ENCODE peak calls at places on chromosomes 7 and 10, in seven cellular contexts. S is kidney; I is brain microvascular endothelial cell; Y is CD4-positive, alpha-beta T cell; K is choroid plexus epithelial cell; U is HL-60; L is RWPE1. O is an unnamed sample.

GRCh38 chr7:144830024-144830785 is 5.6 kb downstream of the TPK1 start:
- DNase-seq in S (no peak), I (no peak), Y (no peak), K (no peak), U (no peak), L (no peak), O (no peak)

GRCh38 chr7:28955356-28955722 is 2.8 kb downstream of the TRIL start:
- DNase-seq in S (peak), I (no peak), Y (no peak), K (no peak), U (no peak), L (no peak), O (no peak)

GRCh38 chr7:32941996-32942782 is 15.1 kb upstream of the FKBP9 start:
- DNase-seq in S (peak), I (peak), Y (peak), K (peak), U (peak), L (peak), O (peak)

GRCh38 chr10:102102421-102102820 is 17.7 kb downstream of the LDB1 start:
- DNase-seq in S (no peak), I (no peak), Y (no peak), K (no peak), U (no peak), L (no peak), O (no peak)

GRCh38 chr7:65489260-65489767 is 115.7 kb downstream of the ZNF92 start:
- DNase-seq in S (no peak), I (no peak), Y (no peak), K (no peak), U (no peak), L (no peak), O (no peak)

GRCh38 chr10:98676895-98677294 is 230.2 kb upstream of the HPS1 start:
- DNase-seq in S (no peak), I (no peak), Y (no peak), K (no peak), U (no peak), L (no peak), O (no peak)

GRCh38 chr10:69703766-69704191 is 73.7 kb downstream of the FAM241B start:
- DNase-seq in S (no peak), I (peak), Y (no peak), K (peak), U (peak), L (peak), O (peak)

GRCh38 chr10:83522456-83522855 is 616.9 kb upstream of the GHITM start:
- DNase-seq in S (no peak), I (no peak), Y (no peak), K (no peak), U (no peak), L (no peak), O (no peak)

GRCh38 chr7:76272872-76273271 is 29.6 kb upstream of the HSPB1 start:
- DNase-seq in S (no peak), I (no peak), Y (no peak), K (no peak), U (no peak), L (no peak), O (no peak)

GRCh38 chr7:108284349-108285017 is 154.3 kb upstream of the LAMB4 start:
- DNase-seq in S (no peak), I (no peak), Y (no peak), K (no peak), U (no peak), L (no peak), O (no peak)

GRCh38 chr10:129755075-129756020 is 208.7 kb downstream of the EBF3 start:
- DNase-seq in S (peak), I (no peak), Y (no peak), K (no peak), U (no peak), L (no peak), O (no peak)

GRCh38 chr10:3265081-3265480 is 92.5 kb upstream of the PITRM1 start:
- DNase-seq in S (no peak), I (peak), Y (no peak), K (no peak), U (no peak), L (peak), O (peak)

GRCh38 chr7:92685146-92686042 is 95.2 kb upstream of the FAM133B start:
- DNase-seq in S (no peak), I (no peak), Y (peak), K (no peak), U (no peak), L (no peak), O (no peak)

GRCh38 chr10:16835223-16835622 is 18.0 kb upstream of the RSU1 start:
- DNase-seq in S (no peak), I (no peak), Y (peak), K (no peak), U (no peak), L (no peak), O (peak)

GRCh38 chr10:103154464-103155299 is 38.4 kb downstream of the NT5C2 start:
- DNase-seq in S (no peak), I (no peak), Y (no peak), K (peak), U (no peak), L (no peak), O (no peak)

GRCh38 chr7:15921576-15921975 is 235.1 kb upstream of the MEOX2 start:
- DNase-seq in S (no peak), I (peak), Y (no peak), K (peak), U (no peak), L (peak), O (no peak)

GRCh38 chr10:58531084-58531695 is 18.5 kb downstream of the BICC1 start:
- DNase-seq in S (no peak), I (peak), Y (no peak), K (peak), U (peak), L (peak), O (peak)

GRCh38 chr7:68730194-68730593 is 868.1 kb upstream of the AUTS2 start:
- DNase-seq in S (no peak), I (no peak), Y (no peak), K (no peak), U (no peak), L (no peak), O (no peak)

GRCh38 chr7:22724861-22725260 is 2.1 kb upstream of the IL6 start:
- DNase-seq in S (no peak), I (no peak), Y (no peak), K (no peak), U (no peak), L (no peak), O (no peak)

GRCh38 chr7:14229047-14229446 is 239.6 kb upstream of the ETV1 start:
- DNase-seq in S (no peak), I (no peak), Y (no peak), K (no peak), U (no peak), L (no peak), O (peak)

DNA sequence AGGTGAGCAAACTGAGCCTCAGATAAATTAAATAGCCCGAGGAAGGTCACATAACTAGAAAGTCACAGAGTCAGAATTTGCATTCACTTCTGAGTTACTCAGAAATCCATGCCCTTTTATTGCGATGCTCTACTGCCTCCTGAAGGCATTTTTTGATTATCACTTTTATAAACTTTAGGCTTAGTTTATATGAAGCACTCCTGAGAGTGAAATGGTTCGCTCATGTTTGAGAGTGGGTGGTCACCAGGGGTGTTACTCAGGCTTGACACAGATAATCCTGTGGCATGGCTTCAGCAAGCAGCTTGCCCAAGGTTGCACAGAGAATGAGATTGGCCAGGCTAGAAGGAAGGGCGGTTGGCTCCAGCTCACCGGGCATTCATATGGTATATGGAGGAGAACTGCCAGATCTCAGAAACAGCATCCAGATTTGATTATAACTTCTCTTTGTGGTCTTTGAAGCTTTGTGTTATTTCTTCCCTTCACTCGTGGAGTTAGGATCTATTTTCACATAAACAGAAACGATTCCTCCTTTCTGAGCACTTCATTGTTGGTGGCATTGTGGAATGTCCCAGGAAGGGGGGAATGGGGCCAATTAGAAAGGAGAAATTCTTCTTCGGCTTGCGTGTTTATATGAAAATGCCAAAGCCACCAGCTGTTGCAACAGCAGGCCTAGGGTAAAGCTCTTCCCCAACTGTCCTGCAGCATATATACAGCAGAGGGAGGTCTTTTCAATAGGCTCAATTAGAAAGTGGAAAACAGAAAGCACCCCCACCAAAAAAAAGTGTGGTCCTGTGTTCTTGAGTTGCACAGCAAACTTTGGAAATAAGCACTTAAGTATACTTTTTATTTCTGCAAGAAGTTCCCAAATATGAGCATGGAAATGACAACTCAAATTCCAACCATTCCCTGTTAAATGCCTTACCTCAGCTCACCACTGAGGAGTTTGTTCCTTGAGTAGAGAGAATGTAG is 628.8 kb downstream of the SUGCT start:
- DNase-seq in S (no peak), I (peak), Y (no peak), K (peak), U (no peak), L (no peak), O (peak)
- TF ChIP-seq CTCF in S (no peak), I (peak), Y (no peak), K (peak), U (no peak), L (no peak), O (peak)

GRCh38 chr7:42876182-42877068 is 35.4 kb downstream of the C7orf25 start:
- DNase-seq in S (no peak), I (peak), Y (peak), K (peak), U (peak), L (peak), O (peak)
- TF ChIP-seq CTCF in S (peak), I (peak), Y (peak), K (peak), U (peak), L (peak), O (peak)

DNA sequence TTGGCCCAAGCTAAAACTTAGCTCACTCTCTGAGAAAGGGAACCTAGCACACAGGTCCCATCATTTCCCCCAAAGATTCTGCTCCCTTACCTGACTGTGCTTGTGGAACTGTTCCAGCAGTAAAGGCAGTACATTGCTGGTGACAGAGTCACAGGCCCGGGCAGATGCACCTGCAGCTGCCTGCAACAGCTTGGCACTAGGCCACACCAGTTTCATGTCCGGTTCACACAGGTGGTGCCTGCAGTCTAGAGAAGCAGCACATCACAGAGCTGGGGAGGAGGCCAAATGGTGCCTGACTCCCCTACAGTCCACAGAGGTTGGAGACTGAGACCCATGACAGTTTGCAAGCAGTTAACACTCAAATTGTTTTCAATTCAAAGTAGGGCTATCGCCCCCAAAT is 22.2 kb downstream of the ZDHHC16 start:
- DNase-seq in S (no peak), I (no peak), Y (no peak), K (no peak), U (no peak), L (peak), O (peak)
- TF ChIP-seq CTCF in S (no peak), I (no peak), Y (no peak), K (no peak), U (no peak), L (no peak), O (no peak)

GRCh38 chr7:44498230-44498954 is 7.9 kb upstream of the NUDCD3 start:
- DNase-seq in S (no peak), I (no peak), Y (no peak), K (no peak), U (no peak), L (no peak), O (no peak)

GRCh38 chr7:44496385-44496784 is 5.9 kb upstream of the NUDCD3 start:
- DNase-seq in S (no peak), I (no peak), Y (no peak), K (no peak), U (no peak), L (no peak), O (no peak)

GRCh38 chr7:44494960-44495359 is 4.5 kb upstream of the NUDCD3 start:
- DNase-seq in S (no peak), I (no peak), Y (no peak), K (no peak), U (no peak), L (no peak), O (no peak)

GRCh38 chr7:44497151-44498013 is 6.9 kb upstream of the NUDCD3 start:
- DNase-seq in S (no peak), I (no peak), Y (no peak), K (no peak), U (no peak), L (no peak), O (no peak)
- TF ChIP-seq CTCF in S (no peak), I (no peak), Y (no peak), K (no peak), U (no peak), L (no peak), O (no peak)

O was measured in MCF 10A.